ENCODE peak calls at places on chromosomes 11 and 22, in eight cellular contexts. Q is SJCRH30; I is stomach; E is CD8-positive, alpha-beta T cell; Z is H9; J is tibial artery; A is CD4-positive, alpha-beta memory T cell; V is fibroblast of lung. S is an unnamed sample. For H3K27me3, the result is how much of the 10 kb centered on the place peaks cover.

GRCh38 chr11:808427-809286 is 1.1 kb upstream of the RPLP2 start:
- DNase-seq in Q (peak), Z (no peak), E (no peak), A (peak), I (no peak), J (no peak), V (no peak), S (no peak)

GRCh38 chr11:13837286-13837685 is 125.2 kb upstream of the SPON1 start:
- DNase-seq in E (no peak), V (peak), J (no peak), I (no peak), Q (no peak), Z (no peak), A (no peak), S (no peak)

GRCh38 chr11:126186708-126187481 is 24.6 kb downstream of the RPUSD4 start:
- DNase-seq in V (no peak), A (no peak), J (no peak), Z (no peak), E (no peak), Q (no peak), I (no peak), S (no peak)

GRCh38 chr11:120236169-120237107 is 3.5 kb upstream of the POU2F3 start:
- DNase-seq in Q (no peak), Z (peak), E (no peak), I (no peak), V (peak), A (no peak), J (no peak), S (no peak)

GRCh38 chr11:111539426-111540113 is 950 bp upstream of the LAYN start:
- DNase-seq in A (no peak), I (no peak), E (peak), Q (no peak), J (no peak), Z (no peak), V (no peak), S (no peak)

GRCh38 chr22:39703890-39704658 is 133.5 kb downstream of the CACNA1I start:
- DNase-seq in Z (no peak), Q (peak), E (no peak), I (no peak), J (no peak), A (no peak), V (peak), S (no peak)

GRCh38 chr11:290621-291231 is 1.8 kb downstream of the PGGHG start:
- DNase-seq in A (no peak), V (no peak), Q (no peak), I (no peak), Z (no peak), J (no peak), E (peak), S (no peak)

GRCh38 chr11:68028802-68029475 is 1.5 kb upstream of the NDUFS8 start:
- DNase-seq in A (no peak), E (no peak), Q (no peak), Z (no peak), V (peak), I (no peak), J (no peak), S (no peak)

GRCh38 chr22:29755889-29756288 is 10.9 kb downstream of the ZMAT5 start:
- DNase-seq in J (no peak), Q (no peak), Z (no peak), E (no peak), V (no peak), A (no peak), I (no peak), S (peak)

DNA sequence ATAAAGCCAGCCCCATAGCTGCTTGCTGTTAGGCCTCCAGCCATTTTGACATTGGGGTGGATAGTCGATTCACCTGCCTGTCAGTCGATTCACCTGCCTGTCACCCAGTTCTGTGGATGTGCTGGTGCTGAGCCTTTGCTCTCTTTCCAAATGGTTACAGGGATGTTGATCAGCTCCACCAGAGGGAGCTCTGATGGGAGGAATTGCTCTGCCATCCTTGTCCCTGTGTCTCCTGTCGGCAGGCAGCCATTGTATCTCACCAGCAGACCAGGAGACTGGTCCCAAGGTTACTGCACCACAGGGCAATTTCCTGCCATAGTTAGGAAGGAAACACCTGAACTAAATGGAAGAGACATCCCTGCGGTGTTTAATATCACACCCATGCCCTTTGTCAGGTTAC is 6.1 kb downstream of the MPEG1 start:
- DNase-seq in I (peak), J (no peak), Z (peak), A (no peak), Q (peak), E (no peak), V (no peak), S (peak)
- H3K27ac ChIP-seq in I (no peak), J (no peak), Z (no peak), A (no peak), Q (no peak), E (no peak), V (no peak), S (no peak)

GRCh38 chr11:69472766-69473519 is 8.5 kb upstream of the LINC01488 start:
- DNase-seq in E (no peak), Q (no peak), V (no peak), A (no peak), I (no peak), Z (no peak), J (no peak), S (peak)

GRCh38 chr11:69470793-69471192 is 10.7 kb upstream of the LINC01488 start:
- DNase-seq in A (no peak), Q (no peak), I (no peak), J (no peak), E (no peak), Z (no peak), V (no peak), S (no peak)

GRCh38 chr11:69471329-69472052 is 10.0 kb upstream of the LINC01488 start:
- DNase-seq in Q (no peak), I (no peak), E (no peak), A (no peak), J (no peak), V (peak), Z (no peak), S (no peak)

GRCh38 chr11:69473520-69473894 is 8.0 kb upstream of the LINC01488 start:
- DNase-seq in Q (no peak), A (no peak), V (no peak), I (no peak), E (no peak), J (no peak), Z (no peak), S (no peak)

GRCh38 chr11:69472053-69472765 is 9.3 kb upstream of the LINC01488 start:
- DNase-seq in J (no peak), E (no peak), Q (no peak), A (no peak), Z (no peak), V (no peak), I (no peak), S (no peak)
- H3K27me3 ChIP-seq in J (under half), E (under half), Q (under half), A (under half), Z (under half), V (under half), I (under half), S (under half)

GRCh38 chr11:129639300-129639699 is 176.3 kb upstream of the TMEM45B start:
- DNase-seq in I (no peak), V (peak), J (no peak), Z (no peak), A (no peak), Q (no peak), E (no peak), S (no peak)

GRCh38 chr11:129637983-129638776 is 177.5 kb upstream of the TMEM45B start:
- DNase-seq in A (no peak), V (no peak), E (no peak), Z (no peak), Q (no peak), I (no peak), J (no peak), S (no peak)

GRCh38 chr11:129643031-129643721 is 172.5 kb upstream of the TMEM45B start:
- DNase-seq in Q (no peak), I (no peak), Z (no peak), J (no peak), V (peak), A (no peak), E (no peak), S (no peak)

GRCh38 chr11:129637473-129637872 is 178.2 kb upstream of the TMEM45B start:
- DNase-seq in I (no peak), V (peak), Q (no peak), J (no peak), E (no peak), Z (no peak), A (no peak), S (no peak)

DNA sequence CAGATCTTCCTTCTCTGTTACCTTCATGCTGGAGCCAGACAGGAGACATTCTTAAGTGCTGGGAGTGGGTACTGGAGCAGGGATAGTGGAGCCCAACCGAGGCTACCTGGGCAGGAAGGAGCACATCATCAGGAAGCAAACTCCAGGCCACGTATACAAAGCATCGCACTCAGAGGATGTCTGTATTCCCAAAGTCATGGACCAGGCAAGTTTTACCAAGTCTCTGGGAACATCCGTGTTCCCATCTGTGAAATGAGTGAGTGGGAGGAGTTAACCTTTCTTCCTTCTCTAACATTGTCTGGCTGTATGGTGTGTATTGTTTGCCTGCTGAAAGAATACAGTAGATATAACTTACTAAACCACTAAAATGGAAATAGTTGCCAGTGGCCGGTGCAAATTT is 175.0 kb upstream of the TMEM45B start:
- DNase-seq in V (no peak), J (no peak), E (no peak), A (no peak), I (no peak), Q (no peak), Z (no peak), S (no peak)
- H3K27ac ChIP-seq in V (no peak), J (no peak), E (no peak), A (no peak), I (no peak), Q (no peak), Z (no peak), S (no peak)

GRCh38 chr11:87430821-87431220 is 393.1 kb downstream of the TMEM135 start:
- DNase-seq in E (no peak), Q (no peak), V (no peak), I (no peak), Z (no peak), A (no peak), J (no peak), S (no peak)
- H3K27me3 ChIP-seq in E (under half), Q (under half), V (under half), I (under half), Z (under half), A (under half), J (under half), S (under half)

GRCh38 chr22:36347094-36347493 is 40.7 kb downstream of the MYH9 start:
- DNase-seq in Q (no peak), J (no peak), E (no peak), I (peak), Z (no peak), A (no peak), V (peak), S (no peak)
- H3K27ac ChIP-seq in Q (no peak), J (peak), E (no peak), I (peak), Z (no peak), A (no peak), V (no peak), S (no peak)

DNA sequence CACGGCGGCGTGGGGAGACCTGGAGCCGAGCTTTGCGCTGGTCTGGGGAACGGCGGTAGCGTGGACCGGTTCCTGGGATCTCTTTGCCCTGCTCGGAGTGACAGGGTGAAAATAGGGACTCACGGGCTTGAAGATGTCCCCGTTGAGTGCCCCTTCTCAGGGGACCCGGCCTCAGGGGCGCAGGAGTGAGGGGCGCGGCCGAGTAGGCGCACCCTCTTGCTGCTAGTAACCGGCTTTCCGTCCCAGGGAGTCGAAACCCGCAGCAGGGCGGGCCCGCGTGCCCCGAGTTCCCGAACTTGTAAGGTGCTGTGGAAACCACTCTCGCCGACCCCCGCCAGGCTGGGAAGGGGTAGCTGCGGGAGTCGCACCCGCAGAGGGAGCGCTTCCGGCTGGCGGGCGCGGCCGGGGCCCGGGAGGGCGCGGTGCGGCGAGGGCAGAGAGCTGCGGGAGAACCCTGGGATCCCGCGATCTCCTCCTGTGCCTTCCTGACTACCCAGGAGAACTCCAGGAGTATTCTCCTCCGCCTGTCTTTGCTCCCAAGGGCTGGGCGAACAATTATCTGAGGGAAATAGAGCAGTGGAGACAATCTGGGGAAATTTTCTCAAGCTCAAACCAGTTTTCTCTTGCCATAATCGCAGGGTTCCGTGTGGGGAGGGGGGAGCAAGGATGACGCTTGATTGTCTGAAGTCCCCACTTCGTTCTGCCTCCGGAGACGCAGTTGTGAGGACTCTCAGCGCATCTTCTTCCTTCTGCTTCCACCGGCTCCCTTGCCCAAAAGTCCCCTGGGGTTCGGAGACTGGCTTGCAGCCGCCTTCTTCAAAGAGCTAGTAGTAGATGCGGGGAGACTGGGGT is 673 bp downstream of the NELL1 start:
- DNase-seq in Z (peak), E (no peak), V (no peak), A (no peak), Q (peak), J (no peak), I (no peak), S (no peak)
- H3K27me3 ChIP-seq in Z (half or more), E (under half), V (under half), A (under half), Q (under half), J (half or more), I (under half), S (under half)

DNA sequence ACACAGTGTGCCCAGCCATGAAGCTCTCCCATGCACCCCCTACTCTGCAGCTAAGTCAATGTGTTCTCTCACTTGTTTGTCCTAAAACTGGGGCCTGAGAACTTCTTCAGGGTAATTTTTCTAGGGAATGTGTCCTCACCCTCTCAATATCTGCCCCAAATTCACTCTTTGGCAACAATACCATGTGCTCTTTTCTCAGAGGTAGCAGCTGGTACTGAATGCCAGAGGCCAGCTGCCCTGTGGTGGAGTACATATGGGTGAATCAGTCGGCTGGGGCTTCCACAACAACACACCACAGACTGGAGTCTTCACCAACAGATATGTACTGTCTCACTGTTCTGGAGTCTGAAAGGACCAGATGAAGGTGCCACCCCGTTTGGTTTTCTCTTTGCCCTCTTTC is 97.7 kb upstream of the TOP3B start:
- DNase-seq in V (no peak), I (no peak), Q (no peak), A (no peak), Z (no peak), J (no peak), E (no peak), S (no peak)
- H3K27ac ChIP-seq in V (no peak), I (no peak), Q (no peak), A (no peak), Z (no peak), J (no peak), E (no peak), S (no peak)

DNA sequence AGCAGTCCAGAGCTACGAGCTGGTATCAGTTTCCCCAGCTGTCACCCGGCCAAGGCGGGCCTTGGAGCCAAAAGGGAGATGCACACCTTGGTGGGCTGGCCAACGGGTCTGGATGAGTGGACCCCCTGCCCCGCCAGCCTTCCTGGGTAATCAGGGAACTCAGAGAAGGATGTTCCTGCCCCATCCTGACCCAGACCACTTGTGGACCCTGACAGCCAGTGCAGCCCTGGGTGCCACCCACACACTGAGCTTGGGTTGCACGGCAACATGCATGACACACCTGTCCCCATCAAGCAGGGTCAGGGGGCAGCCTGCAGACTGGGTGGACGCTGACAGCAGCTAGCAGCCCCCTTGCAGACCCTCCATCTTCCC is 8.6 kb downstream of the SLC25A1 start:
- DNase-seq in I (no peak), E (no peak), V (no peak), J (no peak), Z (no peak), A (no peak), Q (no peak), S (no peak)
- H3K27me3 ChIP-seq in I (under half), E (under half), V (under half), J (under half), Z (under half), A (under half), Q (under half), S (under half)

GRCh38 chr11:117828641-117829368 is 4.3 kb upstream of the FXYD2 start:
- DNase-seq in I (peak), J (peak), Z (peak), Q (peak), A (peak), E (peak), V (peak), S (peak)
- H3K27ac ChIP-seq in I (peak), J (no peak), Z (no peak), Q (peak), A (peak), E (no peak), V (peak), S (no peak)

S was measured in dorsolateral prefrontal cortex.